ENCODE peak calls at places on chromosomes 12 and 14, in seven cellular contexts. E is IMR-90, Z is GM12878, I is A549, B is K562, X is SK-N-SH, W is H1. S is an unnamed sample.

GRCh38 chr12:107349008-107349747 is 255.8 kb upstream of the CRY1 start:
- DNase-seq in E (peak), Z (no peak), I (peak), B (no peak), X (peak), W (no peak), S (peak)

GRCh38 chr12:124543052-124543590 is 24.3 kb downstream of the NCOR2 start:
- DNase-seq in E (no peak), Z (no peak), I (peak), B (no peak), X (peak), W (no peak), S (no peak)

GRCh38 chr14:34722723-34723545 is 8.5 kb upstream of the CFL2 start:
- DNase-seq in E (peak), Z (no peak), I (peak), B (peak), X (peak), W (peak), S (peak)

GRCh38 chr14:68672609-68673285 is 120.1 kb downstream of the ZFP36L1 start:
- DNase-seq in E (no peak), Z (no peak), I (no peak), B (no peak), X (no peak), W (no peak), S (peak)

GRCh38 chr14:68655961-68656360 is 136.9 kb downstream of the ZFP36L1 start:
- DNase-seq in E (no peak), Z (no peak), I (no peak), B (no peak), X (peak), W (peak), S (peak)

GRCh38 chr12:5807538-5808219 is 137.4 kb downstream of the ANO2 start:
- DNase-seq in E (peak), Z (no peak), I (no peak), B (no peak), X (no peak), W (no peak), S (no peak)

GRCh38 chr12:130870442-130871285 is 1.2 kb upstream of the RAN start:
- DNase-seq in E (peak), Z (peak), I (peak), B (peak), X (peak), W (peak), S (peak)

GRCh38 chr12:24861751-24862575 is 86.9 kb downstream of the BCAT1 start:
- DNase-seq in E (peak), Z (no peak), I (no peak), B (peak), X (no peak), W (no peak), S (peak)

GRCh38 chr12:2267624-2268477 is 215.1 kb downstream of the CACNA1C start:
- DNase-seq in E (peak), Z (no peak), I (no peak), B (no peak), X (no peak), W (no peak), S (no peak)
- TF ChIP-seq RFX5 in E (no peak), Z (no peak), I (no peak), B (no peak), X (no peak), W (no peak), S (no peak)

DNA sequence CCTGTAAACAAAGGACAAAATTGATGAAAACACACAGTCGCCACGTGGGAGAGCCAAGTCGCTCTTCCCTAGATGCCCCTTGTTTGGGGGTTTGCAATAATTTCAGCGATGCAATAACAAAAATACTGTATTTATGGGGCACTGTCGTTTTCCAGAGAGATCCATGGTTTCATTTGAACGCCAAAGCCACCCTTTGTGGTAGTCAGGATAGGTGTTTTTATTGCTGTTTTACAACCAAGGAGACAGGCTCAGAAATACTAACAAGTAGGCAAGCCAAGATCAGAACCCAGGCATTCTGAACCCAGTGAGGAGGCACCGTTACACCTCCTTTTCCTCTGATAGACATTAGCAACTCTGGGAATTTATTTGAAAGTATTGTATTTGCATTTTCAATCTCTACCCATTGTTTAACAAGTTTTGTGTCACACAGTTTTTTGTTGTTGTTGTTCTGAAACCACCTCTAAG is 827 bp upstream of the BTBD7 start:
- DNase-seq in E (no peak), Z (no peak), I (no peak), B (no peak), X (no peak), W (no peak), S (no peak)
- TF ChIP-seq RFX5 in E (no peak), Z (no peak), I (no peak), B (no peak), X (no peak), W (no peak), S (no peak)

DNA sequence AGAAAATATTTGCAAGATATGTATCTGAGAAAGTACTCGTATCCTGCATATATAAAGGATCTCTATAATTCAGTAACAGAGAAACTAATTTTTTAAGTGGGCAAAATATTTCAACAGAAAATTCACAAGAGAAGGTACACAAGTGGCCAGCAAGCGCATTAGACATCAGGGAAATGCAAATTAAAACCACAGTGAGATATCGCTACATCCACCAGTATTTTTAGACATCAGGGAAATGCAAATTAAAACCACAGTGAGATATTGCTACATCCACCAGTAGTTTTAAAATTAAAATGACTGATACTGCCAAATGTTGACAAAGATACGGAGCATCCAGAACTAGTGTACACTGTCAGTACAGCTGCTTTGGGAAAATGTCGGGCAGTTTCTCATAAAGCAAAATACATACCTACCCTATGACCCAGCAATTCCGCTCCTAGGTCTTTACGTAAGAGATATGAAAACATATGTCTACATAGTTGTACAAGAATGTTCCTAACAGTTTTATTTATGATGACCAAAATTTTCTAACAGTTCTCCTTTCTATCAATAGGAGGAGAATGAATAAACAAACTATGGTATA is 2.8 kb upstream of the KCNK13 start:
- DNase-seq in E (peak), Z (no peak), I (no peak), B (no peak), X (no peak), W (no peak), S (no peak)
- TF ChIP-seq RFX5 in E (no peak), Z (no peak), I (no peak), B (no peak), X (no peak), W (no peak), S (no peak)

DNA sequence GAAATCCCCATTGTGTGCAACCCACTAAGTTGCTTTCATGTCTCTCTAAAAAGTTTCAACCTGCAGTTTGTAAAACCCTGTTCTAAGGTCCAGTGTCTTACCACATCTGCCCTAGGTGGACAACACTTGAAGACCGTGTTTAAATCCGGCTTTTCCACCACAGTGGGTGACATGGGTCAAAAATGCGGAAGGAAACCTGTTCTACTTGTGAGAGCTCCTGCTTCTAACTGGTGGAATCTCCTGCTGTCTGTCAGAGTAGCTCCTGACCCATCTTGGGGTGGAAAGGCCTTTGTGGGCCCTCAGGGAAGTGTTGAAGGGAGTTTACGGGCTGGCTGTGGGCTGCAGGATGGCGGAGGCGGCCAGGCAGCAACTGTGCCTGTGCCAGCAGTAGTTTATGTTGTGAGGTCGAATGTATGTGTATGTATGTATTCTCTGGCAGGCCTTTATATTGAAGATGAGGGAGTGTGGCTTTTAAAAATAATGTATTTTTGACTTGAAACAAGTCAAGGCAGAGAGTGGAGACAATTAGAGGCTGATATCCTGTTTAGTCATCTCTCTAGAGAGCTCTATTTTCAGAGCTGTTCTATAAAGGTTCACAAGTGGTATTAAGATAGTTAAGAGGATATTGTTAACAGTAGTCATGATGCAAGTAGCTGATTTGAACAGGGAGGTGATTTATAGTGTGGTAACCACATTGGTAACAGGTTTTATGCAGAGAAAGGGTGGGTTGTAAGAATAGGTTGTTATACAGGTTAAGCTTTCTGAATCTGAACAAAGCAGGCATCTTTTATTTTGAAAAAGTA is 67.0 kb downstream of the PRKCH start:
- DNase-seq in E (no peak), Z (peak), I (no peak), B (no peak), X (no peak), W (no peak), S (no peak)
- TF ChIP-seq RFX5 in E (no peak), Z (no peak), I (no peak), B (no peak), X (no peak), W (no peak), S (no peak)

DNA sequence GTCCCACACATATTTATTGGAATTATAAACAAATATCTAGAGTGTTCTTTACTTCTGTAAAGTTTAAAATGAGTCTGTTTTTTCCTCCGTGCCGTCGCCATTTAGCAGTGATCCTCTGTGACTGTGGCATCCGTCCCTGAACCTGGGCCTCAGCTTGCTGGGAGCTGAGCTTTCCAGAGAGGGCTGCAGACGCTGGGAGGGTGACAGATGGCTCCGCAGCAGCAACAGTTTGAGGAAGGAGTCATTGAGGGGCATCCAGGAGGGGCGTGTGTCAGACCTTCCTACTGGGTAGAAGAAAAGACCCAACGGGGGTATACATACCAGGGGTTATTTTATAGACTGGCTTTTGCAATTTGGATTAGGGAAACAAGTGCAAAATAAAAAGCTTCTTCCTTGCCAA is 47.9 kb downstream of the NEUROD4 start:
- DNase-seq in E (no peak), Z (no peak), I (no peak), B (no peak), X (no peak), W (no peak), S (no peak)
- TF ChIP-seq RFX5 in E (no peak), Z (no peak), I (no peak), B (no peak), X (no peak), W (no peak), S (no peak)

DNA sequence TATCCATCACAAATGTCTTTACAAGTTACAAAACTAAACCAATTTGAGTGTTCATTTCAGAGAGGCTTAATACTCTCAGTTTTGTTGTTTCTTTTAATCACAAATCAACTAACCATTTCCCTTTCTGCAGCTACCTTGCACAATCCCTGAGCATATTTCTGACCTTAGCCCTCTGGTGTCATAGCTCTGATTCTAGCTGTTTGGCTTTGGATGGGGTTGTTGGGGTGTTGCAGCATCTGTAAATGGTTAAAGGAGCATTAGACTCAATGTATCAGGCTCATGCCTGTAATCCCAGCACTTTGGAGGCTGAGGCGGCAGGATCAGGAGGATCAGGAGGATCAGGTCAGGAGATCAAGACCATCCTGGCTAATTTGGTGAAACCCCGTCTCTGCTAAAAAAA is 461.4 kb downstream of the NRXN3 start:
- DNase-seq in E (no peak), Z (no peak), I (no peak), B (no peak), X (no peak), W (no peak), S (no peak)
- TF ChIP-seq RFX5 in E (no peak), Z (no peak), I (no peak), B (no peak), X (no peak), W (no peak), S (no peak)

DNA sequence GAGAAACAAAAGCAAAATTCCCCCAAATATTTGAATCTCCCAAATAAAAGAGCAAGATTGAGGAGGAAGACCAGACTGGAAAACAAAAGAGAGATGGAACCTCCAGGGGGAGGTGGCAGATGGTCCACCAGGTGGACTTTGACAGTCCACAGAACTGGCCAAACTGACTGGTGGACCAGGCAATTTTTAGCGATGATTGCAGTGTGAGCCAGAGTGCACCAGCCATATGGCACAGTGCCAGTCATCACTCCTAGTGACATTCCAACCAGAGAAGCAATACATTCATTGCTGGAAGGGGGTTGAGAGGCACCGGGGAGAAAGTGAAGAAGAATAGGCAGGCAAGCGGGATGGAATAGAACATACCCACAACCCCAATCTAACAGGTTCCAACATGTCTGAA is 182.9 kb downstream of the EXOC5 start:
- DNase-seq in E (no peak), Z (no peak), I (no peak), B (no peak), X (peak), W (no peak), S (no peak)
- TF ChIP-seq RFX5 in E (no peak), Z (no peak), I (no peak), B (no peak), X (no peak), W (no peak), S (no peak)

GRCh38 chr14:20302042-20302761 is 3.5 kb downstream of the TTC5 start:
- DNase-seq in E (peak), Z (no peak), I (no peak), B (peak), X (no peak), W (no peak), S (no peak)

GRCh38 chr14:20305265-20306078 is at the start of gene TTC5:
- DNase-seq in E (peak), Z (peak), I (peak), B (peak), X (peak), W (peak), S (peak)

DNA sequence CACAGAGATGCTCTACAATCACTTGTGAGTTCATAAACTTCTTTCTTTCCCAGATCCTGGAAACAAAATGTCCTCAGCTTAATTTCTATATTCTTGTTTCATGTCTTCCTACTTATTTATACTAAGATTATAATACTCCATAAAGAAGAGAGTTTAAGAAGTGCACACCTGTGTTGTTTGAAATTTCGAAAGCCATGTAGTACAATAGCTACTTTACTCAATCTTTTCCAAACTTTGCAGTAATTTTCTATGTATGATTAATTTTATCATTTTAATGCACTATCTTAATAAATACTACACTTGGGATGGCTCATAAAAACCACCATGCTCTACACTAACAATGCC is 300 bp upstream of the TTC5 start:
- DNase-seq in E (no peak), Z (no peak), I (no peak), B (no peak), X (no peak), W (no peak), S (no peak)
- TF ChIP-seq RFX5 in E (no peak), Z (no peak), I (no peak), B (no peak), X (no peak), W (no peak), S (no peak)